ENCODE peak calls at places on chromosome 17, in five cellular contexts. C, Q, D, J and I are unnamed samples.

GRCh38 chr17:71327376-71328059 is 793.3 kb upstream of the SOX9 start:
- DNase-seq in D (no peak), C (no peak), J (no peak), Q (no peak), I (no peak)

GRCh38 chr17:8488931-8489330 is 53.2 kb downstream of the NDEL1 start:
- DNase-seq in C (peak), J (no peak), Q (no peak), D (no peak), I (no peak)

GRCh38 chr17:8226536-8227237 is 16.3 kb upstream of the AURKB start:
- DNase-seq in C (peak), Q (peak), J (no peak), D (no peak), I (peak)

GRCh38 chr17:50100921-50101345 is 5.8 kb downstream of the PDK2 start:
- DNase-seq in C (no peak), D (peak), J (no peak), Q (peak), I (no peak)

GRCh38 chr17:42438600-42439567 is 15.8 kb upstream of the CAVIN1 start:
- DNase-seq in D (no peak), Q (no peak), J (no peak), C (no peak), I (no peak)

GRCh38 chr17:1779571-1780074 is 17.8 kb downstream of the SERPINF1 start:
- DNase-seq in C (peak), Q (no peak), J (no peak), D (peak), I (no peak)

GRCh38 chr17:15508466-15508865 is 41.0 kb upstream of the CDRT4 start:
- DNase-seq in J (no peak), C (no peak), D (no peak), Q (no peak), I (no peak)

GRCh38 chr17:34195987-34196386 is 59.1 kb upstream of the CCL2 start:
- DNase-seq in D (no peak), C (no peak), Q (no peak), J (no peak), I (no peak)

GRCh38 chr17:4988168-4988567 is 693 bp upstream of the CAMTA2 start:
- DNase-seq in Q (no peak), J (no peak), D (no peak), C (no peak), I (no peak)

GRCh38 chr17:39239640-39240314 is 14.0 kb upstream of the STAC2 start:
- DNase-seq in C (peak), Q (no peak), D (peak), J (peak), I (no peak)

GRCh38 chr17:66493283-66494019 is 191.0 kb downstream of the PRKCA start:
- DNase-seq in J (no peak), Q (no peak), D (no peak), C (no peak), I (no peak)

GRCh38 chr17:73027130-73027741 is 65.3 kb downstream of the SLC39A11 start:
- DNase-seq in J (no peak), D (no peak), Q (no peak), C (no peak), I (no peak)

GRCh38 chr17:4631836-4632582 is 9.5 kb downstream of the ALOX15 start:
- DNase-seq in J (no peak), Q (no peak), C (no peak), D (no peak), I (no peak)

GRCh38 chr17:73591278-73592078 is 52.8 kb downstream of the SDK2 start:
- DNase-seq in D (no peak), J (no peak), C (no peak), Q (no peak), I (no peak)

GRCh38 chr17:1830288-1830687 is 483 bp downstream of the RPA1 start:
- DNase-seq in D (peak), Q (peak), C (no peak), J (no peak), I (no peak)

GRCh38 chr17:7932483-7932891 is 481 bp downstream of the CNTROB start:
- DNase-seq in J (no peak), Q (peak), D (no peak), C (peak), I (no peak)

GRCh38 chr17:64200080-64201042 is 62.7 kb downstream of the TEX2 start:
- DNase-seq in D (peak), C (no peak), J (no peak), Q (no peak), I (no peak)

GRCh38 chr17:68456529-68457167 is 648 bp downstream of the WIPI1 start:
- DNase-seq in J (no peak), Q (peak), D (peak), C (peak), I (no peak)

GRCh38 chr17:78774956-78775571 is 7.0 kb downstream of the CYTH1 start:
- DNase-seq in J (no peak), C (peak), D (no peak), Q (no peak), I (no peak)

GRCh38 chr17:4261452-4261851 is 2.3 kb downstream of the ANKFY1 start:
- DNase-seq in C (no peak), J (no peak), D (no peak), Q (no peak), I (no peak)

GRCh38 chr17:17836818-17837379 is at the start of gene SREBF1:
- DNase-seq in C (peak), J (no peak), Q (peak), D (peak), I (peak)

GRCh38 chr17:1068356-1068755 is 71.4 kb downstream of the TIMM22 start:
- DNase-seq in J (no peak), Q (no peak), D (no peak), C (no peak), I (no peak)

GRCh38 chr17:76480676-76481075 is 13.3 kb downstream of the AANAT start:
- DNase-seq in Q (peak), C (peak), J (no peak), D (no peak), I (no peak)

GRCh38 chr17:81422776-81423697 is 27.8 kb downstream of the BAHCC1 start:
- DNase-seq in J (no peak), D (peak), C (peak), Q (no peak), I (no peak)

GRCh38 chr17:57375040-57375769 is 118.9 kb downstream of the MSI2 start:
- DNase-seq in Q (no peak), C (no peak), D (no peak), J (no peak), I (no peak)